ENCODE peak calls at places on chromosome 21, in nine cellular contexts. D, M, A, V, U, C, Q, R and X are unnamed samples.

GRCh38 chr21:38306407-38306806 is 49.6 kb downstream of the KCNJ15 start:
- DNase-seq in R (no peak), A (no peak), D (no peak), C (peak; percentile 95), V (no peak), Q (no peak), U (peak; percentile 96), M (peak; percentile 79), X (no peak)

GRCh38 chr21:33070921-33071877 is 1.3 kb downstream of the OLIG1 start:
- DNase-seq in R (no peak), A (no peak), D (no peak), U (no peak), V (no peak), M (peak; percentile 4), C (no peak), Q (no peak), X (no peak)

GRCh38 chr21:14046401-14046800 is 164.4 kb downstream of the LIPI start:
- DNase-seq in R (no peak), U (peak; percentile 17), V (no peak), A (no peak), D (no peak), Q (no peak), M (no peak), C (peak; percentile 14), X (no peak)

GRCh38 chr21:34889287-34889536 is 159.9 kb downstream of the RUNX1 start:
- DNase-seq in R (peak; percentile 60), U (peak; percentile 74), C (peak; percentile 74), A (peak; percentile 75), D (peak; percentile 81), V (no peak), M (peak; percentile 87), Q (peak; percentile 25), X (peak; percentile 92)

GRCh38 chr21:16239659-16240265 is 510.0 kb downstream of the USP25 start:
- DNase-seq in A (no peak), D (no peak), U (no peak), M (no peak), C (peak; percentile 8), Q (no peak), V (no peak), R (no peak), X (no peak)

GRCh38 chr21:42991992-42992740 is 17.8 kb downstream of the PKNOX1 start:
- DNase-seq in C (peak; percentile 91), V (no peak), Q (peak; percentile 90), A (peak; percentile 96), D (no peak), U (peak; percentile 97), R (peak; percentile 61), M (peak; percentile 95), X (no peak)

GRCh38 chr21:27314096-27314495 is 347.2 kb upstream of the ADAMTS5 start:
- DNase-seq in D (no peak), V (no peak), A (no peak), R (no peak), Q (no peak), C (no peak), M (no peak), U (no peak), X (no peak)

GRCh38 chr21:33980276-33980916 is 64.8 kb upstream of the ATP5PO start:
- DNase-seq in Q (no peak), A (no peak), U (no peak), R (no peak), M (no peak), C (peak; percentile 58), D (no peak), V (no peak), X (no peak)

GRCh38 chr21:42491328-42491727 is 4.7 kb downstream of the RSPH1 start:
- DNase-seq in U (no peak), D (no peak), C (no peak), V (no peak), M (no peak), Q (no peak), R (no peak), A (no peak), X (no peak)

GRCh38 chr21:45615145-45615711 is 28.3 kb upstream of the PCBP3 start:
- DNase-seq in C (peak; percentile 80), R (no peak), M (no peak), Q (no peak), D (no peak), V (no peak), A (peak; percentile 58), U (peak; percentile 31), X (peak; percentile 53)

GRCh38 chr21:34351786-34352241 is 12.0 kb upstream of the KCNE2 start:
- DNase-seq in M (peak; percentile 40), C (peak; percentile 17), V (no peak), D (no peak), U (peak; percentile 26), Q (no peak), R (no peak), A (no peak), X (no peak)

GRCh38 chr21:42632336-42632751 is 21.1 kb upstream of the PDE9A start:
- DNase-seq in U (no peak), A (peak; percentile 50), R (no peak), D (peak; percentile 39), M (no peak), C (no peak), Q (no peak), V (no peak), X (no peak)

GRCh38 chr21:16134134-16134533 is 404.4 kb downstream of the USP25 start:
- DNase-seq in M (no peak), V (no peak), R (no peak), U (no peak), C (no peak), Q (no peak), A (no peak), D (no peak), X (no peak)

GRCh38 chr21:14947613-14948160 is 117.1 kb downstream of the NRIP1 start:
- DNase-seq in A (no peak), M (no peak), C (no peak), Q (no peak), R (no peak), V (no peak), U (no peak), D (no peak), X (no peak)

GRCh38 chr21:41164981-41165650 is 2.8 kb upstream of the BACE2 start:
- DNase-seq in R (no peak), A (no peak), M (peak; percentile 25), D (no peak), Q (peak; percentile 92), C (peak; percentile 86), U (peak; percentile 58), V (no peak), X (no peak)

GRCh38 chr21:34510148-34511142 is 1.6 kb downstream of the KCNE1 start:
- DNase-seq in Q (no peak), V (peak; percentile 30), U (peak; percentile 68), M (peak; percentile 83), A (peak; percentile 82), D (peak; percentile 89), R (peak; percentile 84), C (peak; percentile 73), X (no peak)

GRCh38 chr21:16773206-16773605 is 739.6 kb upstream of the CXADR start:
- DNase-seq in Q (no peak), C (no peak), M (peak; percentile 16), D (no peak), U (peak; percentile 57), A (no peak), R (no peak), V (no peak), X (no peak)

DNA sequence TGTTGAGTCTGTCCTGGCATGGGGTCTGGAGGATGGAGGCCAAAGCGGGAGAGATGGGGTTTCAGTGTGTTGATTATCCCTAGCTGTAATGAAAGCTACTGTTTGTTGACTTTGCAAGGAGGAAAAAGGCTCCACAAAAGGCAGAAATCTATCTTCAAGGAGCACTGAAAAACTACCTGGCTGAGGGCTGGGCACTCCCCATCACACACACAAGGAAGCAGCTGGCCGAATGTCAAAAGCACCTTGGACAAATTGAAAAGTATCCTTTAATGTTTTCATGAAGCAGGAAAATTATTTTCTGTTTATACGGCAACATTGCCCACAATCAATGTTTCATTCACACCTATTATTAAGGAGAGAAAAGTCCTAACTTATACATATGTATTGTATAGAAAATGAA is 27.8 kb upstream of the PWP2 start:
- DNase-seq in U (no peak), V (no peak), M (no peak), Q (no peak), D (no peak), R (no peak), C (no peak), A (no peak), X (no peak)
- TF ChIP-seq CTCF in U (no peak), V (no peak), M (no peak), Q (no peak), D (no peak), R (no peak), C (no peak), A (no peak), X (no peak)

DNA sequence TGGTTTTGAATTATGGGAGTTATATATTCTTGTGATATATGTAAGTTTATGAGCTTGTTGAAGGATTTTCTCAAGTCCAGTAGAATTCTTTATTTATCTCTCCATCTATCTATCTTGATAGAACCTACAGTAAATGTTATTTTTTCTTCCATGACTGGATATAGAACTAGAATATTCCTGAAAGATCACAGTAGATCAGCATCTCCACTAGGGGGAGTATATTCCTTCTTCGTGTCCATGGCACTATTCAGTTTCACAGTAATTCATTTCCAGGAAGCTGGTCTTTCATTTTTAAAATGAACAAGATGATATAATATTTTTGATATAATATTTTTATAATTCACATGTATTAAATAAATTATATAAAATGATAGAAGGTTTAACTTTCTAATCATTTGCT is 18.8 kb downstream of the TMPRSS15 start:
- DNase-seq in A (no peak), U (no peak), D (no peak), V (no peak), R (no peak), M (no peak), Q (no peak), C (peak; percentile 15), X (no peak)
- TF ChIP-seq CTCF in A (no peak), U (no peak), D (peak; percentile 24), V (peak; percentile 14), R (no peak), M (peak; percentile 9), Q (no peak), C (peak; percentile 40), X (peak; percentile 79)

GRCh38 chr21:31218830-31219608 is 125.0 kb downstream of the TIAM1 start:
- DNase-seq in Q (peak; percentile 18), A (no peak), D (no peak), U (peak; percentile 29), M (peak; percentile 47), C (peak; percentile 93), R (peak; percentile 36), V (no peak), X (no peak)

GRCh38 chr21:31216206-31216605 is 127.9 kb downstream of the TIAM1 start:
- DNase-seq in U (peak; percentile 26), C (no peak), M (no peak), A (no peak), Q (no peak), V (no peak), R (no peak), D (no peak), X (no peak)

DNA sequence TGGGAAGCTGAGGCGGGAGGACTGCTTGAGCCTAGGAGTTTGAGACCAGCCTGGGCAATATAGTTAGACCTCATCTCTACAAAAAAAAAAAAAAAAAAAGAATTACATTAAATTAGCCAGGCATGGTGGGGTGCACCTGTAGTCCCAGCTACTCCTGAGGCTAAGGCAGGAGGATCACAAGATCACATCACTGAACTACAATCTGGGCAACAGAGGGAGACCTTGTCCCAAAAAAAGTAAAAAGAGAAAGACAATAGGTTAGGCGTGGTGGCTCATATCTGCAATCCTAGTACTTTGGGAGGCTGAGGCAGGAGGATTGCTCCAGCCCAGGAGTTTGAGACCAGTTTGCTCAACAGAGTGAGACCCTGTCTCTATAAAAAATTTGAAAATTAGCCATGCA is 130.3 kb downstream of the TIAM1 start:
- DNase-seq in C (no peak), R (no peak), A (no peak), M (no peak), U (no peak), D (no peak), Q (no peak), V (no peak), X (no peak)
- TF ChIP-seq CTCF in C (no peak), R (no peak), A (no peak), M (no peak), U (no peak), D (no peak), Q (no peak), V (no peak), X (peak; percentile 59)

GRCh38 chr21:36706951-36707762 is 8.2 kb downstream of the SIM2 start:
- DNase-seq in C (no peak), U (peak; percentile 37), R (no peak), D (no peak), M (peak; percentile 30), Q (no peak), A (no peak), V (no peak), X (no peak)
- TF ChIP-seq CTCF in C (no peak), U (no peak), R (no peak), D (no peak), M (peak; percentile 29), Q (no peak), A (no peak), V (no peak), X (peak; percentile 64)